ENCODE peak calls at places on chromosomes 1 and 21, in six cellular contexts. One of them, this sample, is unnamed.

GRCh38 chr1:43482240-43482639 is 28.5 kb upstream of the HYI start:
- DNase-seq in heart right ventricle: no peak
- DNase-seq in GM23338: no peak
- DNase-seq in mucosa of descending colon: no peak
- DNase-seq in cardiac muscle cell: no peak
- DNase-seq in stomach: no peak
- DNase-seq in this sample: no peak

GRCh38 chr21:44996096-44996495 is 56.3 kb downstream of the SLX9 start:
- DNase-seq in stomach: no peak
- DNase-seq in mucosa of descending colon: peak
- DNase-seq in heart right ventricle: peak
- DNase-seq in cardiac muscle cell: no peak
- DNase-seq in GM23338: no peak
- DNase-seq in this sample: no peak

GRCh38 chr1:182762536-182762935 is 27.0 kb upstream of the NPL start:
- DNase-seq in mucosa of descending colon: no peak
- DNase-seq in cardiac muscle cell: no peak
- DNase-seq in heart right ventricle: no peak
- DNase-seq in GM23338: no peak
- DNase-seq in stomach: no peak
- DNase-seq in this sample: no peak

GRCh38 chr21:16455978-16456377 is 726.2 kb downstream of the USP25 start:
- DNase-seq in heart right ventricle: no peak
- DNase-seq in mucosa of descending colon: no peak
- DNase-seq in stomach: no peak
- DNase-seq in GM23338: peak
- DNase-seq in cardiac muscle cell: peak
- DNase-seq in this sample: peak

GRCh38 chr1:74652711-74653131 is 20.9 kb downstream of the ERICH3 start:
- DNase-seq in cardiac muscle cell: no peak
- DNase-seq in mucosa of descending colon: no peak
- DNase-seq in heart right ventricle: no peak
- DNase-seq in GM23338: peak
- DNase-seq in stomach: no peak
- DNase-seq in this sample: peak

GRCh38 chr1:164637461-164638375 is 78.7 kb downstream of the PBX1 start:
- DNase-seq in stomach: peak
- DNase-seq in heart right ventricle: peak
- DNase-seq in mucosa of descending colon: no peak
- DNase-seq in cardiac muscle cell: no peak
- DNase-seq in GM23338: no peak
- DNase-seq in this sample: peak

GRCh38 chr1:226806988-226807387 is 63.4 kb upstream of the PSEN2 start:
- DNase-seq in heart right ventricle: no peak
- DNase-seq in cardiac muscle cell: no peak
- DNase-seq in stomach: no peak
- DNase-seq in mucosa of descending colon: no peak
- DNase-seq in GM23338: no peak
- DNase-seq in this sample: no peak

GRCh38 chr1:172753964-172754363 is 95.1 kb downstream of the FASLG start:
- DNase-seq in heart right ventricle: no peak
- DNase-seq in GM23338: no peak
- DNase-seq in stomach: no peak
- DNase-seq in cardiac muscle cell: no peak
- DNase-seq in mucosa of descending colon: no peak
- DNase-seq in this sample: no peak

GRCh38 chr1:204307334-204307883 is 52.3 kb downstream of the PLEKHA6 start:
- DNase-seq in mucosa of descending colon: no peak
- DNase-seq in cardiac muscle cell: peak
- DNase-seq in GM23338: peak
- DNase-seq in heart right ventricle: no peak
- DNase-seq in stomach: peak
- DNase-seq in this sample: peak

GRCh38 chr1:40592107-40592773 is 60.8 kb downstream of the ZNF684 start:
- DNase-seq in mucosa of descending colon: no peak
- DNase-seq in cardiac muscle cell: no peak
- DNase-seq in stomach: no peak
- DNase-seq in GM23338: peak
- DNase-seq in heart right ventricle: no peak
- DNase-seq in this sample: peak

GRCh38 chr1:228900099-228900965 is 165.1 kb downstream of the RHOU start:
- DNase-seq in GM23338: no peak
- DNase-seq in mucosa of descending colon: peak
- DNase-seq in cardiac muscle cell: no peak
- DNase-seq in stomach: no peak
- DNase-seq in heart right ventricle: no peak
- DNase-seq in this sample: peak

GRCh38 chr1:18922319-18922726 is 20.0 kb upstream of the ALDH4A1 start:
- DNase-seq in heart right ventricle: peak
- DNase-seq in GM23338: no peak
- DNase-seq in mucosa of descending colon: no peak
- DNase-seq in stomach: peak
- DNase-seq in cardiac muscle cell: peak
- DNase-seq in this sample: peak

GRCh38 chr1:151511636-151512215 is 539 bp downstream of the CGN start:
- DNase-seq in heart right ventricle: peak
- DNase-seq in stomach: peak
- DNase-seq in mucosa of descending colon: peak
- DNase-seq in GM23338: peak
- DNase-seq in cardiac muscle cell: peak
- DNase-seq in this sample: no peak

GRCh38 chr1:62720946-62721554 is 32.9 kb upstream of the DOCK7 start:
- DNase-seq in cardiac muscle cell: peak
- DNase-seq in mucosa of descending colon: no peak
- DNase-seq in heart right ventricle: no peak
- DNase-seq in stomach: no peak
- DNase-seq in GM23338: no peak
- DNase-seq in this sample: peak

GRCh38 chr1:1137256-1138045 is 21.6 kb upstream of the C1orf159 start:
- DNase-seq in stomach: peak
- DNase-seq in GM23338: no peak
- DNase-seq in heart right ventricle: no peak
- DNase-seq in cardiac muscle cell: no peak
- DNase-seq in mucosa of descending colon: peak
- DNase-seq in this sample: no peak

GRCh38 chr1:28309702-28310101 is 19.1 kb upstream of the MED18 start:
- DNase-seq in mucosa of descending colon: no peak
- DNase-seq in stomach: no peak
- DNase-seq in cardiac muscle cell: no peak
- DNase-seq in GM23338: no peak
- DNase-seq in heart right ventricle: no peak
- DNase-seq in this sample: no peak

GRCh38 chr1:11982010-11982392 is 1.8 kb downstream of the MFN2 start:
- DNase-seq in stomach: no peak
- DNase-seq in cardiac muscle cell: no peak
- DNase-seq in mucosa of descending colon: no peak
- DNase-seq in GM23338: peak
- DNase-seq in heart right ventricle: no peak
- DNase-seq in this sample: no peak

GRCh38 chr1:179303173-179303572 is 9.6 kb downstream of the SOAT1 start:
- DNase-seq in stomach: no peak
- DNase-seq in GM23338: no peak
- DNase-seq in heart right ventricle: no peak
- DNase-seq in cardiac muscle cell: no peak
- DNase-seq in mucosa of descending colon: no peak
- DNase-seq in this sample: no peak

GRCh38 chr1:12475947-12476346 is 142.1 kb downstream of the DHRS3 start:
- DNase-seq in mucosa of descending colon: no peak
- DNase-seq in cardiac muscle cell: no peak
- DNase-seq in stomach: no peak
- DNase-seq in heart right ventricle: no peak
- DNase-seq in GM23338: no peak
- DNase-seq in this sample: peak

GRCh38 chr1:54256756-54257155 is 56.8 kb downstream of the MRPL37 start:
- DNase-seq in cardiac muscle cell: no peak
- DNase-seq in mucosa of descending colon: no peak
- DNase-seq in GM23338: no peak
- DNase-seq in stomach: no peak
- DNase-seq in heart right ventricle: no peak
- DNase-seq in this sample: no peak

GRCh38 chr1:14924455-14925325 is 228.9 kb upstream of the TMEM51 start:
- DNase-seq in stomach: peak
- DNase-seq in heart right ventricle: peak
- DNase-seq in cardiac muscle cell: peak
- DNase-seq in GM23338: peak
- DNase-seq in mucosa of descending colon: peak
- DNase-seq in this sample: peak

GRCh38 chr1:215376544-215377264 is 190.4 kb upstream of the KCTD3 start:
- DNase-seq in GM23338: no peak
- DNase-seq in mucosa of descending colon: no peak
- DNase-seq in heart right ventricle: no peak
- DNase-seq in stomach: no peak
- DNase-seq in cardiac muscle cell: no peak
- DNase-seq in this sample: peak

GRCh38 chr1:221089273-221089672 is 210.0 kb downstream of the HLX start:
- DNase-seq in cardiac muscle cell: no peak
- DNase-seq in mucosa of descending colon: no peak
- DNase-seq in stomach: no peak
- DNase-seq in heart right ventricle: no peak
- DNase-seq in GM23338: no peak
- DNase-seq in this sample: peak

GRCh38 chr1:168085401-168085872 is 51.3 kb downstream of the GPR161 start:
- DNase-seq in heart right ventricle: peak
- DNase-seq in cardiac muscle cell: no peak
- DNase-seq in GM23338: no peak
- DNase-seq in stomach: no peak
- DNase-seq in mucosa of descending colon: no peak
- DNase-seq in this sample: no peak

GRCh38 chr1:231557411-231557810 is 28.9 kb downstream of the TSNAX start:
- DNase-seq in mucosa of descending colon: no peak
- DNase-seq in heart right ventricle: no peak
- DNase-seq in cardiac muscle cell: no peak
- DNase-seq in stomach: no peak
- DNase-seq in GM23338: no peak
- DNase-seq in this sample: peak

GRCh38 chr21:43304206-43304605 is 122.7 kb downstream of the SIK1 start:
- DNase-seq in GM23338: no peak
- DNase-seq in stomach: no peak
- DNase-seq in heart right ventricle: no peak
- DNase-seq in cardiac muscle cell: no peak
- DNase-seq in mucosa of descending colon: peak
- DNase-seq in this sample: no peak

GRCh38 chr21:43305811-43306311 is 121.1 kb downstream of the SIK1 start:
- DNase-seq in mucosa of descending colon: peak
- DNase-seq in stomach: no peak
- DNase-seq in GM23338: no peak
- DNase-seq in heart right ventricle: no peak
- DNase-seq in cardiac muscle cell: no peak
- DNase-seq in this sample: no peak

GRCh38 chr21:43303240-43304178 is 123.4 kb downstream of the SIK1 start:
- DNase-seq in heart right ventricle: no peak
- DNase-seq in mucosa of descending colon: peak
- DNase-seq in stomach: no peak
- DNase-seq in cardiac muscle cell: no peak
- DNase-seq in GM23338: no peak
- DNase-seq in this sample: no peak

GRCh38 chr21:43305336-43305665 is 121.6 kb downstream of the SIK1 start:
- DNase-seq in GM23338: no peak
- DNase-seq in stomach: no peak
- DNase-seq in heart right ventricle: no peak
- DNase-seq in mucosa of descending colon: peak
- DNase-seq in cardiac muscle cell: no peak
- DNase-seq in this sample: no peak

GRCh38 chr21:43304621-43305335 is 122.2 kb downstream of the SIK1 start:
- DNase-seq in heart right ventricle: no peak
- DNase-seq in mucosa of descending colon: peak
- DNase-seq in cardiac muscle cell: no peak
- DNase-seq in stomach: no peak
- DNase-seq in GM23338: no peak
- DNase-seq in this sample: no peak
- H3K4me3 ChIP-seq in heart right ventricle: no peak
- H3K4me3 ChIP-seq in mucosa of descending colon: no peak
- H3K4me3 ChIP-seq in cardiac muscle cell: no peak
- H3K4me3 ChIP-seq in stomach: no peak
- H3K4me3 ChIP-seq in GM23338: no peak
- H3K4me3 ChIP-seq in this sample: no peak

GRCh38 chr1:39149509-39149908 is 55.0 kb upstream of the MACF1 start:
- DNase-seq in stomach: no peak
- DNase-seq in GM23338: no peak
- DNase-seq in heart right ventricle: no peak
- DNase-seq in mucosa of descending colon: no peak
- DNase-seq in cardiac muscle cell: no peak
- DNase-seq in this sample: no peak
- TF ChIP-seq CTCF in stomach: no peak
- TF ChIP-seq CTCF in GM23338: no peak
- TF ChIP-seq CTCF in heart right ventricle: no peak
- TF ChIP-seq CTCF in mucosa of descending colon: no peak
- TF ChIP-seq CTCF in cardiac muscle cell: no peak
- TF ChIP-seq CTCF in this sample: no peak

GRCh38 chr1:4587721-4588120 is 66.7 kb upstream of the AJAP1 start:
- DNase-seq in heart right ventricle: no peak
- DNase-seq in stomach: no peak
- DNase-seq in mucosa of descending colon: no peak
- DNase-seq in GM23338: no peak
- DNase-seq in cardiac muscle cell: no peak
- DNase-seq in this sample: no peak

GRCh38 chr1:4586611-4587010 is 67.8 kb upstream of the AJAP1 start:
- DNase-seq in GM23338: no peak
- DNase-seq in mucosa of descending colon: no peak
- DNase-seq in stomach: no peak
- DNase-seq in cardiac muscle cell: no peak
- DNase-seq in heart right ventricle: no peak
- DNase-seq in this sample: no peak

GRCh38 chr1:4585705-4586104 is 68.7 kb upstream of the AJAP1 start:
- DNase-seq in cardiac muscle cell: no peak
- DNase-seq in stomach: no peak
- DNase-seq in GM23338: no peak
- DNase-seq in heart right ventricle: no peak
- DNase-seq in mucosa of descending colon: no peak
- DNase-seq in this sample: no peak

GRCh38 chr1:4584471-4584870 is 69.9 kb upstream of the AJAP1 start:
- DNase-seq in stomach: no peak
- DNase-seq in cardiac muscle cell: no peak
- DNase-seq in mucosa of descending colon: no peak
- DNase-seq in GM23338: no peak
- DNase-seq in heart right ventricle: no peak
- DNase-seq in this sample: no peak

DNA sequence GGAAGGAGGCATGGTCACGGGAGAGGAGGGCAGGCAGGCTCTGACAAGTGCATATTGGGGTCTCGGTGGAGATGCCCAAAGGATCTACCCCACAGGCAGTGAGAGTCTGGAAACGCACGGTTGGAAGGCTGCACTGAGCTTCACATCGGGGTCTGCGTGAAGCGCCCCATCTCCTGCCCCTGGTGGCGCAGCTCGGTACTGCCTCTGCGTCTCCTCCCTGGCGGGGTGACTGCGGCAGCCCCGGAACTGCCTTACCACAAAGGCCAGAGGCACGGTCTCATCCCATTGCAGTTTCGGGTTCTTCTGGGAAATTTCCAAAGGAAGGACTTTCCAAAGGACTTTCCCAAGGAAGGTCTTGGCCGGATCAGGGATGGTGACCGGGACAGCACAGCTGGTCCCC is 69.2 kb upstream of the AJAP1 start:
- DNase-seq in mucosa of descending colon: no peak
- DNase-seq in heart right ventricle: peak
- DNase-seq in cardiac muscle cell: no peak
- DNase-seq in GM23338: peak
- DNase-seq in stomach: no peak
- DNase-seq in this sample: no peak
- H3K4me3 ChIP-seq in mucosa of descending colon: no peak
- H3K4me3 ChIP-seq in heart right ventricle: no peak
- H3K4me3 ChIP-seq in cardiac muscle cell: no peak
- H3K4me3 ChIP-seq in GM23338: no peak
- H3K4me3 ChIP-seq in stomach: no peak
- H3K4me3 ChIP-seq in this sample: no peak

GRCh38 chr1:156582388-156583022 is 3.0 kb downstream of the TTC24 start:
- DNase-seq in cardiac muscle cell: no peak
- DNase-seq in GM23338: no peak
- DNase-seq in mucosa of descending colon: no peak
- DNase-seq in stomach: no peak
- DNase-seq in heart right ventricle: no peak
- DNase-seq in this sample: no peak
- TF ChIP-seq CTCF in cardiac muscle cell: no peak
- TF ChIP-seq CTCF in GM23338: peak
- TF ChIP-seq CTCF in mucosa of descending colon: no peak
- TF ChIP-seq CTCF in stomach: no peak
- TF ChIP-seq CTCF in heart right ventricle: no peak
- TF ChIP-seq CTCF in this sample: no peak